ENCODE peak calls at places on chromosomes 6 and 20, in seven cellular contexts. M is upper lobe of right lung; D is psoas muscle; B is mesendoderm; X is CD8-positive, alpha-beta T cell; P is GM23338; C is body of pancreas. L is an unnamed sample. For H3K4me1, the result is how much of the 10 kb centered on the place peaks cover.

GRCh38 chr20:37393196-37393862 is 47.4 kb downstream of the SRC start:
- DNase-seq in M (no peak), D (peak), B (no peak), X (no peak), P (no peak), C (no peak), L (no peak)

GRCh38 chr20:45953672-45954071 is 18.3 kb downstream of the ZNF335 start:
- DNase-seq in M (no peak), D (no peak), B (no peak), X (no peak), P (no peak), C (no peak), L (no peak)

GRCh38 chr6:41683460-41684310 is 45.4 kb downstream of the MDFI start:
- DNase-seq in M (peak), D (peak), B (peak), X (peak), P (peak), C (peak), L (peak)

GRCh38 chr6:169362501-169363121 is 109.0 kb upstream of the THBS2 start:
- DNase-seq in M (no peak), D (no peak), B (no peak), X (no peak), P (no peak), C (no peak), L (no peak)

GRCh38 chr6:45420083-45420908 is 42.6 kb upstream of the SUPT3H start:
- DNase-seq in M (peak), D (no peak), B (peak), X (peak), P (peak), C (no peak), L (no peak)

GRCh38 chr6:151118453-151119123 is 121.2 kb upstream of the AKAP12 start:
- DNase-seq in M (no peak), D (no peak), B (no peak), X (no peak), P (no peak), C (no peak), L (no peak)

GRCh38 chr6:168125429-168126001 is 46.5 kb upstream of the FRMD1 start:
- DNase-seq in M (no peak), D (no peak), B (peak), X (no peak), P (no peak), C (no peak), L (no peak)

GRCh38 chr6:17393335-17394191 is at the start of gene CAP2:
- DNase-seq in M (peak), D (peak), B (peak), X (no peak), P (peak), C (peak), L (peak)

GRCh38 chr6:80280258-80281010 is 174.0 kb downstream of the BCKDHB start:
- DNase-seq in M (no peak), D (no peak), B (no peak), X (no peak), P (no peak), C (no peak), L (no peak)

GRCh38 chr6:92586236-92586977 is 833.0 kb downstream of the EPHA7 start:
- DNase-seq in M (no peak), D (peak), B (no peak), X (no peak), P (peak), C (no peak), L (no peak)

GRCh38 chr20:58913079-58913478 is 60.6 kb downstream of the GNAS start:
- DNase-seq in M (no peak), D (no peak), B (no peak), X (no peak), P (no peak), C (no peak), L (no peak)

GRCh38 chr6:6657085-6657819 is 68.7 kb downstream of the LY86 start:
- DNase-seq in M (no peak), D (no peak), B (peak), X (no peak), P (no peak), C (no peak), L (no peak)

GRCh38 chr6:33431880-33432541 is 12.1 kb downstream of the SYNGAP1 start:
- DNase-seq in M (no peak), D (no peak), B (peak), X (no peak), P (peak), C (no peak), L (no peak)

GRCh38 chr20:4021905-4022304 is 6.5 kb upstream of the RNF24 start:
- DNase-seq in M (no peak), D (no peak), B (peak), X (no peak), P (no peak), C (no peak), L (no peak)

GRCh38 chr6:133254552-133255228 is 13.5 kb downstream of the EYA4 start:
- DNase-seq in M (no peak), D (no peak), B (no peak), X (no peak), P (no peak), C (no peak), L (no peak)

GRCh38 chr6:140002406-140003022 is 628.1 kb upstream of the CITED2 start:
- DNase-seq in M (no peak), D (no peak), B (no peak), X (no peak), P (peak), C (no peak), L (no peak)

GRCh38 chr20:49541733-49542513 is 26.0 kb downstream of the PTGIS start:
- DNase-seq in M (peak), D (peak), B (peak), X (peak), P (peak), C (peak), L (peak)

GRCh38 chr6:169590376-169590939 is 111.4 kb downstream of the WDR27 start:
- DNase-seq in M (no peak), D (no peak), B (no peak), X (no peak), P (no peak), C (no peak), L (no peak)

GRCh38 chr20:31476648-31477220 is 1.6 kb downstream of the REM1 start:
- DNase-seq in M (no peak), D (no peak), B (no peak), X (no peak), P (no peak), C (no peak), L (no peak)

GRCh38 chr6:153568601-153569000 is 437.5 kb upstream of the RGS17 start:
- DNase-seq in M (no peak), D (no peak), B (peak), X (no peak), P (no peak), C (no peak), L (no peak)

GRCh38 chr6:45187841-45188240 is 140.3 kb upstream of the RUNX2 start:
- DNase-seq in M (no peak), D (no peak), B (no peak), X (no peak), P (no peak), C (no peak), L (no peak)

GRCh38 chr6:34888874-34889555 is at the start of gene ANKS1A:
- DNase-seq in M (peak), D (peak), B (peak), X (peak), P (peak), C (peak), L (peak)

GRCh38 chr6:11929451-11929850 is 82.7 kb upstream of the HIVEP1 start:
- DNase-seq in M (no peak), D (no peak), B (no peak), X (no peak), P (no peak), C (no peak), L (no peak)

GRCh38 chr6:111994791-111995190 is 59.1 kb upstream of the CCN6 start:
- DNase-seq in M (no peak), D (no peak), B (no peak), X (no peak), P (no peak), C (no peak), L (no peak)

GRCh38 chr6:41737591-41738130 is 2.3 kb upstream of the TFEB start:
- DNase-seq in M (no peak), D (no peak), B (no peak), X (no peak), P (no peak), C (no peak), L (no peak)

GRCh38 chr6:4441981-4442434 is 306.6 kb upstream of the ECI2 start:
- DNase-seq in M (no peak), D (no peak), B (no peak), X (no peak), P (no peak), C (no peak), L (no peak)

GRCh38 chr6:15654250-15654649 is 8.6 kb downstream of the DTNBP1 start:
- DNase-seq in M (no peak), D (no peak), B (no peak), X (no peak), P (no peak), C (no peak), L (no peak)

GRCh38 chr6:4349931-4350330 is 214.6 kb upstream of the ECI2 start:
- DNase-seq in M (no peak), D (no peak), B (no peak), X (no peak), P (no peak), C (no peak), L (no peak)

GRCh38 chr6:129104131-129104530 is 221.2 kb downstream of the LAMA2 start:
- DNase-seq in M (no peak), D (no peak), B (no peak), X (no peak), P (no peak), C (no peak), L (no peak)

GRCh38 chr6:51929934-51930574 is 157.4 kb downstream of the PKHD1 start:
- DNase-seq in M (no peak), D (no peak), B (no peak), X (no peak), P (no peak), C (no peak), L (no peak)

GRCh38 chr6:71537717-71538116 is 249.1 kb downstream of the OGFRL1 start:
- DNase-seq in M (no peak), D (no peak), B (no peak), X (no peak), P (no peak), C (no peak), L (no peak)

GRCh38 chr6:46509063-46509462 is 17.8 kb upstream of the RCAN2 start:
- DNase-seq in M (no peak), D (no peak), B (no peak), X (no peak), P (no peak), C (peak), L (no peak)

DNA sequence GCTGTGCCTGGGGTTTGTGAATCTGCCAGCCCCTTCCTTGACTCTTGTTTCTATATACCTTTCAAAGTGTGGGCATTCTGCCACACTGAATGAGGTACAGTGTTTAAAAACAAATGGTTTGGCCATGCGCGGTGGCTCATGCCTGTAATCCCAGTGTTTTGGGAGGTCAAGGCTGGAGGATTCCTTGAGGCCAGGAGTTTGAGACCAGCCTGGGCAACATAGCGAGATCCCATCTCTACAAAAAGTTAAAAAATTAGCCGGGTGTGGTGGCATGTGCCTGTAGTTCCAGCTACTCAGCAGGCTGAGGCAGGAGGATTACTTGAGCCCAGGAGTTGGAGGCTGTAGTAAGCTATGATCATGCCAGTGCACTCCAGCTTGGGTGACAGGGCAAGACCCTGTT is 5.8 kb downstream of the FAM83D start:
- DNase-seq in M (no peak), D (no peak), B (no peak), X (no peak), P (no peak), C (no peak), L (no peak)
- H3K4me1 ChIP-seq in M (under half), D (under half), B (under half), X (under half), P (under half), C (under half), L (under half)

DNA sequence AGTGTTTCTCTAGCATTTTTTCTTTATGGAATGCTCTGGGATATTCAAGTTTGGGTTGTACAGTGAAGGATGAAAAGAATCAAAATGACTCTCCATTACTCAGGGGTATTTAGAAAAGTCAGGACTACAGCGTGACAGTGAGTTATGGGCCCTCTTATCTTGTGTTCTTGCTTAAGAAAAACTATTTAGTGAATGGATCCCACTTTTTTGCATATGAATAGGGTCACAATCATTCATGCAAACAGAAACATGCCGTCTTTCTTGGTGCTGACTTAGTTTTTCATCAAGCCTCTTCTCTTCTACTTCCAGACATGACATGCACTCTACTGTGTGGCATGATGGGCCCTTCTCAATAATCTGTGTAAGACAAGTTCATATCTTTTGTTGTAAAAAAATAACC is 488.3 kb upstream of the MMS22L start:
- DNase-seq in M (no peak), D (no peak), B (no peak), X (no peak), P (peak), C (no peak), L (no peak)
- H3K27ac ChIP-seq in M (no peak), D (no peak), B (no peak), X (no peak), P (peak), C (no peak), L (no peak)

DNA sequence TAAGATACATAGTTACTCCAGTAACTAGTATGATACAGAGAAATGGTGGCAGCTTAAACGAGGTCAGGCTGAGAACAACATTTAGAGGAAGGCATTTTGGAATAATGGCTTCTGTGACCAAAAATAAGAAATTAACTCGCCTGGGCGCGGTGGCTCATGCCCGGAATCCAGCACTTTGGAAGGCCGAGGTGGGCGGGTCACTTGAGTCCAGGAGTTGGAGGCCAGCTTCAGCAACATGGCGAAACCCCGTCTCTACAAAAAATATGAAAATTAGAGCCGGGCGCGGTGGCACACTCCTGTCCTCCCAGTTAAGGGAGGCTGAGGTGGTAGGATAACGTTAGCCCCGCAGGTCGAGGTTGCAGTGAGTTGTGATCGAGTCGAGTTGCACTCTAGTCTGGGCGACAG is 1.8 kb downstream of the IGF2R start:
- DNase-seq in M (no peak), D (no peak), B (no peak), X (no peak), P (no peak), C (no peak), L (no peak)
- H3K4me3 ChIP-seq in M (peak), D (peak), B (no peak), X (peak), P (peak), C (no peak), L (peak)

GRCh38 chr6:147282566-147282959 is 78.3 kb downstream of the STXBP5 start:
- DNase-seq in M (no peak), D (no peak), B (peak), X (no peak), P (no peak), C (no peak), L (no peak)
- H3K4me1 ChIP-seq in M (under half), D (under half), B (under half), X (under half), P (under half), C (under half), L (under half)

GRCh38 chr20:33410081-33410742 is 8.9 kb upstream of the CDK5RAP1 start:
- DNase-seq in M (no peak), D (no peak), B (no peak), X (no peak), P (no peak), C (no peak), L (no peak)

GRCh38 chr20:33407796-33408195 is 6.5 kb upstream of the CDK5RAP1 start:
- DNase-seq in M (no peak), D (no peak), B (no peak), X (no peak), P (no peak), C (no peak), L (no peak)

GRCh38 chr20:33408716-33409654 is 7.7 kb upstream of the CDK5RAP1 start:
- DNase-seq in M (no peak), D (no peak), B (no peak), X (no peak), P (no peak), C (no peak), L (no peak)

GRCh38 chr20:33408313-33408712 is 7.0 kb upstream of the CDK5RAP1 start:
- DNase-seq in M (no peak), D (no peak), B (no peak), X (no peak), P (no peak), C (no peak), L (no peak)

GRCh38 chr20:33407251-33407650 is 5.9 kb upstream of the CDK5RAP1 start:
- DNase-seq in M (no peak), D (no peak), B (no peak), X (no peak), P (no peak), C (no peak), L (no peak)
- H3K27ac ChIP-seq in M (no peak), D (no peak), B (no peak), X (no peak), P (no peak), C (no peak), L (no peak)

DNA sequence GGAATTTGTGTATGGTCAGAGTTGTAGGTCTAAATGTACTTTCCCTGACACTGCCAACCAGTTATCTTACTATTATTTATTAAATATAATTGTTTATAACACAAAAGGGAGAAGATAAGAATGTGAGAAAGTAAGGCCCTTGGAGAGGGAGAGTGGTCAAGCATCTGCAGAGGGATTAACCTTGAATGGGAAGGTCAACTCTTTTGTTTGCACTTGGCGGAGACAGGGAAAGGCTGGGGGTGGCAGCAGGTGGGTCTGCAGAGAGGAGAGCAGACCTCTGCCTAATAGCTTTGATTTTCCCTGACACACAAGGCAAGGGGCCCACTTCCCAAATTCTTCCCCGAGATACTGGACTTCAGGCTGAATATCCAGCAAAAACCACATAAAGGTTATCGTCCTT is 4.2 kb downstream of the LRP11 start:
- DNase-seq in M (peak), D (no peak), B (no peak), X (no peak), P (no peak), C (no peak), L (no peak)
- H3K4me3 ChIP-seq in M (no peak), D (no peak), B (no peak), X (no peak), P (no peak), C (no peak), L (no peak)

DNA sequence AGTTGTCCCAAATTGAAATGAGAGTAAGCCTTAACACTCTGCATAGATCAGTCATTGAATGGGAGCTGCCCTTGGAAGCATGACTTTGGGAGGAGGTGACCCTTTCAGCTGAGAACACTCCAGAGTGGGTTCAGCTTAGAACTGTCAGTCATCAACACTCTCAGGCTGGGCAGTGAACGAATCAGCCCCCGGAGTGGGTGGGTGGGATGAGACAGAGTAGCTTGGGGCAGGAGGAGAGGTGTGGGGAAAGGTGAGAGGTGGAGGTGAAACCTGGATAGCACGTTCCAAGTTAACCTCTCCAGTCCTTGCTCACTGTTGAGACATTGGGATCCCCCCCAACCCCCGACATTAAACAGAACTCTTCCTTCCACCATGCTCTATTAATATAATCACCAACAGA is 55.3 kb upstream of the TPD52L1 start:
- DNase-seq in M (no peak), D (no peak), B (no peak), X (no peak), P (no peak), C (no peak), L (no peak)
- H3K4me1 ChIP-seq in M (under half), D (under half), B (under half), X (under half), P (under half), C (under half), L (under half)

L was measured in thyroid gland.